ENCODE peak calls at places on chromosomes 1 and 21, in seven cellular contexts. K is colonic mucosa, U is sigmoid colon, L is right cardiac atrium, W is H1, F is A549, V is neuronal stem cell. C is an unnamed sample.

GRCh38 chr1:81391100-81391828 is 409.5 kb upstream of the ADGRL2 start:
- DNase-seq in K (peak; percentile 36), U (no peak), L (no peak), W (no peak), F (no peak), V (no peak), C (no peak)

GRCh38 chr1:64163972-64164371 is 39.5 kb upstream of the UBE2U start:
- DNase-seq in K (no peak), U (no peak), L (no peak), W (no peak), F (peak; percentile 14), V (peak; percentile 14), C (no peak)

GRCh38 chr1:52268372-52268771 is 97.6 kb downstream of the CC2D1B start:
- DNase-seq in K (no peak), U (no peak), L (no peak), W (no peak), F (no peak), V (no peak), C (no peak)

GRCh38 chr1:153432874-153433681 is 16.8 kb downstream of the S100A7A start:
- DNase-seq in K (no peak), U (no peak), L (no peak), W (peak; percentile 22), F (no peak), V (no peak), C (no peak)

GRCh38 chr1:227322376-227322775 is 4.1 kb upstream of the CDC42BPA start:
- DNase-seq in K (no peak), U (no peak), L (no peak), W (no peak), F (no peak), V (no peak), C (no peak)

GRCh38 chr1:184615301-184615700 is 139.4 kb downstream of the EDEM3 start:
- DNase-seq in K (no peak), U (peak; percentile 68), L (no peak), W (no peak), F (no peak), V (no peak), C (no peak)

GRCh38 chr1:233587958-233588799 is 25.7 kb upstream of the KCNK1 start:
- DNase-seq in K (no peak), U (no peak), L (peak; percentile 19), W (peak; percentile 66), F (no peak), V (peak; percentile 33), C (no peak)

GRCh38 chr1:75696000-75696399 is 28.5 kb upstream of the ACADM start:
- DNase-seq in K (no peak), U (no peak), L (no peak), W (no peak), F (no peak), V (no peak), C (no peak)

GRCh38 chr1:207396360-207396759 is 57.8 kb upstream of the CR2 start:
- DNase-seq in K (no peak), U (no peak), L (no peak), W (no peak), F (no peak), V (no peak), C (no peak)

GRCh38 chr1:2411801-2412394 is 466 bp downstream of the PEX10 start:
- DNase-seq in K (no peak), U (no peak), L (peak; percentile 46), W (no peak), F (peak; percentile 29), V (no peak), C (no peak)

GRCh38 chr1:201883786-201884185 is 4.9 kb upstream of the SHISA4 start:
- DNase-seq in K (no peak), U (no peak), L (no peak), W (no peak), F (no peak), V (no peak), C (no peak)

GRCh38 chr1:187409341-187409740 is 580.6 kb downstream of the PLA2G4A start:
- DNase-seq in K (no peak), U (no peak), L (no peak), W (no peak), F (no peak), V (no peak), C (no peak)

GRCh38 chr21:34074283-34075098 is 1.1 kb downstream of the MRPS6 start:
- DNase-seq in K (peak; percentile 42), U (no peak), L (no peak), W (peak; percentile 58), F (no peak), V (no peak), C (no peak)

GRCh38 chr21:34073749-34074282 is 438 bp downstream of the MRPS6 start:
- DNase-seq in K (peak; percentile 37), U (peak; percentile 64), L (peak; percentile 55), W (peak; percentile 54), F (no peak), V (no peak), C (no peak)

GRCh38 chr21:34076835-34077234 is 3.5 kb downstream of the MRPS6 start:
- DNase-seq in K (no peak), U (no peak), L (no peak), W (no peak), F (no peak), V (no peak), C (no peak)

GRCh38 chr21:34075099-34075425 is 1.7 kb downstream of the MRPS6 start:
- DNase-seq in K (no peak), U (no peak), L (no peak), W (no peak), F (no peak), V (no peak), C (no peak)

GRCh38 chr21:34075760-34076159 is 2.4 kb downstream of the MRPS6 start:
- DNase-seq in K (no peak), U (no peak), L (no peak), W (no peak), F (no peak), V (no peak), C (no peak)
- H3K27ac ChIP-seq in K (no peak overlapping the region), U (peak overlapping the region; percentile 93), L (no peak overlapping the region), W (no peak overlapping the region), F (no peak overlapping the region), V (no peak overlapping the region), C (no peak overlapping the region)

DNA sequence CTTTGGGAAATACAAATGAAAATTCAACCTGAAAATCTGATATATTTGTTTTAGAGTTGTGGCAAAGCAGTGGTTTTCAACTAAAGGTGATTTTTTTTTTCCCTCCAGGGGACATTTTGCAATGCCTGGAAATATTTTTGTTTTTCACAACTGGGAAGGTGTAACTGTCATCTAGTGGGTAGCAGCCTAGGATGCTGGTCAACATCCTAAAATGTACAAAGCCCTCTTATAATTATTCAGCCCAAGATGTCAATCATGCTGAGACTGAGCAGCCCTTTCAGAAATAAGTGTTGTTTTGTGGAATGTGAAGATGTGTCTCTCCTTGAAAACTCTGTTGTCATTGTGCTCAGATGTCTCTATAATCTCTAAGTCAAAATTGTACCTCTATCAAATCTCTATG is 95.2 kb upstream of the NCAM2 start:
- DNase-seq in K (no peak), U (no peak), L (no peak), W (no peak), F (no peak), V (no peak), C (no peak)
- H3K27ac ChIP-seq in K (no peak overlapping the region), U (no peak overlapping the region), L (no peak overlapping the region), W (no peak overlapping the region), F (no peak overlapping the region), V (no peak overlapping the region), C (no peak overlapping the region)

GRCh38 chr1:219883400-219884332 is 44.7 kb downstream of the SLC30A10 start:
- DNase-seq in K (no peak), U (no peak), L (no peak), W (no peak), F (no peak), V (peak; percentile 12), C (no peak)
- H3K27ac ChIP-seq in K (no peak overlapping the region), U (no peak overlapping the region), L (no peak overlapping the region), W (no peak overlapping the region), F (no peak overlapping the region), V (no peak overlapping the region), C (no peak overlapping the region)

GRCh38 chr1:40951943-40952743 is 27.4 kb upstream of the CTPS1 start:
- DNase-seq in K (peak; percentile 75), U (peak; percentile 87), L (peak; percentile 44), W (peak; percentile 93), F (peak; percentile 67), V (peak; percentile 65), C (peak; percentile 38)

GRCh38 chr1:40949563-40949962 is 29.9 kb upstream of the CTPS1 start:
- DNase-seq in K (no peak), U (no peak), L (no peak), W (no peak), F (no peak), V (no peak), C (no peak)

GRCh38 chr1:40956397-40956796 is 23.1 kb upstream of the CTPS1 start:
- DNase-seq in K (no peak), U (no peak), L (no peak), W (no peak), F (no peak), V (no peak), C (no peak)

GRCh38 chr1:40955266-40955665 is 24.2 kb upstream of the CTPS1 start:
- DNase-seq in K (no peak), U (no peak), L (no peak), W (no peak), F (peak; percentile 62), V (no peak), C (no peak)

GRCh38 chr1:40952744-40953315 is 26.7 kb upstream of the CTPS1 start:
- DNase-seq in K (no peak), U (no peak), L (no peak), W (no peak), F (no peak), V (no peak), C (no peak)
- H3K27ac ChIP-seq in K (no peak overlapping the region), U (no peak overlapping the region), L (no peak overlapping the region), W (no peak overlapping the region), F (peak overlapping the region; percentile 77), V (no peak overlapping the region), C (no peak overlapping the region)

GRCh38 chr1:22761821-22762220 is 51.2 kb downstream of the EPHB2 start:
- DNase-seq in K (no peak), U (no peak), L (no peak), W (no peak), F (no peak), V (no peak), C (no peak)
- H3K27ac ChIP-seq in K (no peak overlapping the region), U (no peak overlapping the region), L (no peak overlapping the region), W (no peak overlapping the region), F (no peak overlapping the region), V (no peak overlapping the region), C (no peak overlapping the region)

DNA sequence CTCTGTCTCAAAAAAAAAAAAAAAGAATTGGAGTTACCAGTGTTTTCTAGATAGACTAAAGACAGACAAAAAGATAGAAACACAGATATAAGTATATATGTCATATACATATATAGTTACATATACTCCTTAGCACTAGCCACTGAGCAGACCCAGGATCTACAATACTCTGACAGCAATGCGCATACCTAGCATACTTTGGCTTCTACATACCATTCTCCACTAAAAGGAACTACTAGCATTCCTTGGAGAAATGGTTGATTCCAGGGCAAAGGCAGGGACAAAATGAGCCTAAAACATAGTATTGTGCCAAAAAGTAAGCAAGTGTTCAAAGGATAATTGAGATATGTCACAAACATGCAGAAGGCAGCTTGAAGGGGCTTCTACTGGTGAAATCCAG is 22.7 kb downstream of the SYNJ1 start:
- DNase-seq in K (no peak), U (no peak), L (no peak), W (no peak), F (no peak), V (no peak), C (no peak)
- H3K27ac ChIP-seq in K (no peak overlapping the region), U (no peak overlapping the region), L (no peak overlapping the region), W (no peak overlapping the region), F (no peak overlapping the region), V (no peak overlapping the region), C (no peak overlapping the region)

C was measured in CD4-positive, alpha-beta T cell.